ENCODE peak calls at places on chromosomes 13 and 19, in four cellular contexts. One of them, this sample, is unnamed.

GRCh38 chr19:1512671-1513491 is at the start of gene ADAMTSL5:
- DNase-seq in left kidney: peak; percentile 52
- DNase-seq in HEK293T: peak; percentile 57
- DNase-seq in adipocyte: peak; percentile 88
- DNase-seq in this sample: peak; percentile 90

GRCh38 chr19:21483589-21484170 is 21.7 kb upstream of the ZNF429 start:
- DNase-seq in adipocyte: peak; percentile 16
- DNase-seq in HEK293T: peak; percentile 25
- DNase-seq in left kidney: no peak
- DNase-seq in this sample: peak; percentile 88

GRCh38 chr13:34412817-34413365 is 529.2 kb upstream of the NBEA start:
- DNase-seq in HEK293T: no peak
- DNase-seq in left kidney: no peak
- DNase-seq in adipocyte: peak; percentile 13
- DNase-seq in this sample: no peak

GRCh38 chr19:35030257-35031071 is at the start of gene SCN1B:
- DNase-seq in left kidney: peak; percentile 85
- DNase-seq in HEK293T: peak; percentile 75
- DNase-seq in adipocyte: peak; percentile 89
- DNase-seq in this sample: peak; percentile 97

GRCh38 chr19:18109731-18110671 is 12.4 kb downstream of the MAST3 start:
- DNase-seq in adipocyte: peak; percentile 77
- DNase-seq in HEK293T: peak; percentile 39
- DNase-seq in left kidney: peak; percentile 64
- DNase-seq in this sample: peak; percentile 93

GRCh38 chr19:17234911-17235617 is 9.0 kb downstream of the OCEL1 start:
- DNase-seq in adipocyte: peak; percentile 64
- DNase-seq in left kidney: peak; percentile 63
- DNase-seq in HEK293T: peak; percentile 60
- DNase-seq in this sample: peak; percentile 94

GRCh38 chr13:114017028-114017630 is 43.3 kb upstream of the C13orf46 start:
- DNase-seq in HEK293T: peak; percentile 8
- DNase-seq in adipocyte: no peak
- DNase-seq in left kidney: no peak
- DNase-seq in this sample: peak; percentile 90

GRCh38 chr13:114311908-114312307 is 2.4 kb upstream of the CHAMP1 start:
- DNase-seq in adipocyte: peak; percentile 12
- DNase-seq in HEK293T: no peak
- DNase-seq in left kidney: no peak
- DNase-seq in this sample: no peak

GRCh38 chr19:30406220-30406944 is 34.2 kb downstream of the ZNF536 start:
- DNase-seq in HEK293T: peak; percentile 68
- DNase-seq in left kidney: peak; percentile 72
- DNase-seq in adipocyte: no peak
- DNase-seq in this sample: peak; percentile 59

This sample was measured in H7.